ENCODE peak calls at places on chromosome 10, in seven cellular contexts. One of them, this sample, is unnamed.

GRCh38 chr10:76937056-76937665 is 700.4 kb downstream of the KCNMA1 start:
- DNase-seq in GM12878: no peak
- DNase-seq in HCT116: no peak
- DNase-seq in HepG2: no peak
- DNase-seq in SK-N-SH: peak
- DNase-seq in K562: no peak
- DNase-seq in H1: no peak
- DNase-seq in this sample: no peak

GRCh38 chr10:114623661-114624294 is 34.3 kb downstream of the ABLIM1 start:
- DNase-seq in GM12878: no peak
- DNase-seq in HCT116: peak
- DNase-seq in HepG2: peak
- DNase-seq in SK-N-SH: no peak
- DNase-seq in H1: no peak
- DNase-seq in K562: no peak
- DNase-seq in this sample: peak

GRCh38 chr10:117168135-117168674 is 29.1 kb upstream of the KCNK18 start:
- DNase-seq in HCT116: no peak
- DNase-seq in SK-N-SH: peak
- DNase-seq in GM12878: no peak
- DNase-seq in H1: peak
- DNase-seq in K562: peak
- DNase-seq in HepG2: no peak
- DNase-seq in this sample: peak

GRCh38 chr10:6647811-6648526 is 67.9 kb upstream of the PRKCQ start:
- DNase-seq in HepG2: peak
- DNase-seq in HCT116: peak
- DNase-seq in GM12878: no peak
- DNase-seq in SK-N-SH: peak
- DNase-seq in K562: peak
- DNase-seq in H1: peak
- DNase-seq in this sample: peak

GRCh38 chr10:13707156-13707881 is 120.6 kb downstream of the PRPF18 start:
- DNase-seq in HepG2: peak
- DNase-seq in H1: peak
- DNase-seq in SK-N-SH: no peak
- DNase-seq in K562: peak
- DNase-seq in HCT116: no peak
- DNase-seq in GM12878: no peak
- DNase-seq in this sample: peak

GRCh38 chr10:80496555-80497172 is 41.0 kb upstream of the SH2D4B start:
- DNase-seq in SK-N-SH: no peak
- DNase-seq in GM12878: no peak
- DNase-seq in K562: no peak
- DNase-seq in H1: no peak
- DNase-seq in HCT116: no peak
- DNase-seq in HepG2: no peak
- DNase-seq in this sample: no peak

GRCh38 chr10:110615057-110615630 is 29.0 kb upstream of the RBM20 start:
- DNase-seq in SK-N-SH: no peak
- DNase-seq in K562: no peak
- DNase-seq in HepG2: no peak
- DNase-seq in HCT116: no peak
- DNase-seq in GM12878: no peak
- DNase-seq in H1: no peak
- DNase-seq in this sample: no peak

GRCh38 chr10:67520924-67521520 is 175.0 kb downstream of the CTNNA3 start:
- DNase-seq in GM12878: peak
- DNase-seq in SK-N-SH: peak
- DNase-seq in HCT116: peak
- DNase-seq in H1: peak
- DNase-seq in HepG2: peak
- DNase-seq in K562: peak
- DNase-seq in this sample: peak

GRCh38 chr10:224571-224970 is 89.3 kb downstream of the ZMYND11 start:
- DNase-seq in K562: no peak
- DNase-seq in SK-N-SH: no peak
- DNase-seq in HepG2: no peak
- DNase-seq in H1: no peak
- DNase-seq in GM12878: no peak
- DNase-seq in HCT116: no peak
- DNase-seq in this sample: no peak

GRCh38 chr10:74947781-74948401 is 121.5 kb downstream of the KAT6B start:
- DNase-seq in HCT116: no peak
- DNase-seq in HepG2: no peak
- DNase-seq in GM12878: no peak
- DNase-seq in K562: no peak
- DNase-seq in H1: no peak
- DNase-seq in SK-N-SH: peak
- DNase-seq in this sample: peak

GRCh38 chr10:104317195-104318095 is 20.8 kb downstream of the ITPRIP start:
- DNase-seq in GM12878: no peak
- DNase-seq in K562: no peak
- DNase-seq in SK-N-SH: no peak
- DNase-seq in H1: no peak
- DNase-seq in HepG2: no peak
- DNase-seq in HCT116: no peak
- DNase-seq in this sample: no peak
- TF ChIP-seq JUND in GM12878: no peak
- TF ChIP-seq JUND in K562: no peak
- TF ChIP-seq JUND in SK-N-SH: no peak
- TF ChIP-seq JUND in H1: no peak
- TF ChIP-seq JUND in HepG2: no peak
- TF ChIP-seq JUND in HCT116: no peak
- TF ChIP-seq JUND in this sample: no peak

GRCh38 chr10:33335800-33336605 is 1.5 kb upstream of the NRP1 start:
- DNase-seq in HCT116: no peak
- DNase-seq in SK-N-SH: peak
- DNase-seq in GM12878: no peak
- DNase-seq in HepG2: no peak
- DNase-seq in H1: peak
- DNase-seq in K562: no peak
- DNase-seq in this sample: peak
- TF ChIP-seq JUND in HCT116: no peak
- TF ChIP-seq JUND in SK-N-SH: no peak
- TF ChIP-seq JUND in GM12878: no peak
- TF ChIP-seq JUND in HepG2: no peak
- TF ChIP-seq JUND in H1: no peak
- TF ChIP-seq JUND in K562: no peak
- TF ChIP-seq JUND in this sample: no peak

GRCh38 chr10:4770766-4771553 is 55.0 kb upstream of the AKR1E2 start:
- DNase-seq in H1: no peak
- DNase-seq in SK-N-SH: peak
- DNase-seq in HCT116: peak
- DNase-seq in HepG2: peak
- DNase-seq in K562: no peak
- DNase-seq in GM12878: no peak
- DNase-seq in this sample: peak
- TF ChIP-seq JUND in H1: no peak
- TF ChIP-seq JUND in SK-N-SH: peak
- TF ChIP-seq JUND in HCT116: peak
- TF ChIP-seq JUND in HepG2: no peak
- TF ChIP-seq JUND in K562: no peak
- TF ChIP-seq JUND in GM12878: no peak
- TF ChIP-seq JUND in this sample: no peak

DNA sequence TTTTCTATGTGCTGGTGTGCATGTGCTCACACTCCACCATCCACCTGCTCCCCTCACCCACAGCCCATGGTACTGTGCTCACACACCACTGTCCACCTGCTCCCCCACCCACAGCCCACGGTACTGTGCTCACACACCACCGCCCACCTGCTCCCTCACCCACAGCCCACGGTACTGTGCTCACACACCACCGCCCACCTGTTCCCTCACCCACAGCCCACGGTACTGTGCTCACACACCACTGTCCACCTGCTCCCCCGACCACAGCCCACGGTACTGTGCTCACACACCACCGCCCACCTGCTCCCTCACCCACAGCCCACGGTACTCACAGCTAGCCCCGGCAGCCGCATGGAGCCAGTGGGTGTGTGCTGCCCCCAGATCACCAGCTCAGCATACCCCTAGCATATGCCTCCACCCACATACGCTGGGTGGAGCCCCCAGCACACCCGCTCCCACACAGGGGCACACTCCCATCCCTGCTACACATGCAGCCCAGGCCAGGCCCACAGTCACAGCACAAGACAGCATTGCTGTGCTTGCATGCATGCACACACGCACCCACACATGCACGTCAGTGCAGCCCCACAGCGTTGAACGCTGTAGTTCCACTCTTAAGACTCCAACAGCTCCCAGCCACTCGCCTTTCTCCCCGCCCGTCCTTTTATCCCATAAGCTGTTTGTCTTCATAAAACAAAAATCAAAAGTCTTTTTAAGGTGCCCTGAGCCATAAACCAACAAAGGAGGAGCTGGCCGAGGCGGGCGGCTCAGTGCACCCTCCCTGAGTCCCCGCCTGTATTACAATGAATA is 62.1 kb downstream of the PAX2 start:
- DNase-seq in HCT116: no peak
- DNase-seq in SK-N-SH: no peak
- DNase-seq in HepG2: no peak
- DNase-seq in K562: no peak
- DNase-seq in H1: no peak
- DNase-seq in GM12878: no peak
- DNase-seq in this sample: no peak
- TF ChIP-seq JUND in HCT116: no peak
- TF ChIP-seq JUND in SK-N-SH: no peak
- TF ChIP-seq JUND in HepG2: no peak
- TF ChIP-seq JUND in K562: no peak
- TF ChIP-seq JUND in H1: no peak
- TF ChIP-seq JUND in GM12878: no peak
- TF ChIP-seq JUND in this sample: no peak

GRCh38 chr10:11414314-11415038 is 197.0 kb downstream of the USP6NL start:
- DNase-seq in GM12878: no peak
- DNase-seq in HepG2: no peak
- DNase-seq in K562: no peak
- DNase-seq in H1: no peak
- DNase-seq in SK-N-SH: no peak
- DNase-seq in HCT116: no peak
- DNase-seq in this sample: no peak
- TF ChIP-seq JUND in GM12878: no peak
- TF ChIP-seq JUND in HepG2: no peak
- TF ChIP-seq JUND in K562: no peak
- TF ChIP-seq JUND in H1: no peak
- TF ChIP-seq JUND in SK-N-SH: no peak
- TF ChIP-seq JUND in HCT116: no peak
- TF ChIP-seq JUND in this sample: no peak